ENCODE peak calls at places on chromosomes 11 and 22, in eight cellular contexts. H is endothelial cell, P is nephron progenitor cell, X is A549, R is AG10803, L is heart left ventricle, Q is tibial artery, M is BJ. J is an unnamed sample.

GRCh38 chr22:31490496-31490925 is 869 bp upstream of the EIF4ENIF1 start:
- DNase-seq in L (peak), Q (peak), X (peak), M (peak), P (peak), H (peak), R (peak), J (peak)

GRCh38 chr22:31155425-31155824 is 4.6 kb upstream of the RNF185 start:
- DNase-seq in Q (no peak), M (peak), L (no peak), H (no peak), P (no peak), X (no peak), R (peak), J (peak)

GRCh38 chr11:69213315-69213714 is 57.6 kb downstream of the SMIM38 start:
- DNase-seq in P (no peak), H (no peak), Q (no peak), L (no peak), X (no peak), M (no peak), R (no peak), J (no peak)

GRCh38 chr11:119782673-119783072 is 53.7 kb upstream of the NECTIN1 start:
- DNase-seq in H (no peak), P (no peak), Q (no peak), M (no peak), L (peak), X (no peak), R (peak), J (no peak)

GRCh38 chr11:126288237-126288636 is 5.3 kb downstream of the TIRAP start:
- DNase-seq in X (no peak), R (no peak), Q (no peak), L (no peak), P (no peak), M (no peak), H (no peak), J (no peak)

GRCh38 chr22:33871935-33872334 is 48.3 kb downstream of the LARGE1 start:
- DNase-seq in R (no peak), X (peak), P (no peak), Q (no peak), L (no peak), H (no peak), M (no peak), J (no peak)

GRCh38 chr11:43643898-43644625 is 36.5 kb upstream of the HSD17B12 start:
- DNase-seq in Q (peak), R (peak), P (peak), H (peak), L (peak), X (peak), M (peak), J (peak)

GRCh38 chr22:36331912-36332622 is 55.7 kb downstream of the MYH9 start:
- DNase-seq in P (no peak), M (no peak), R (peak), Q (peak), H (peak), L (peak), X (no peak), J (no peak)

GRCh38 chr11:65373839-65374580 is 8.4 kb downstream of the SLC25A45 start:
- DNase-seq in R (no peak), H (no peak), P (no peak), X (no peak), M (no peak), Q (no peak), L (no peak), J (no peak)

GRCh38 chr11:94658888-94659287 is 91.7 kb downstream of the PIWIL4 start:
- DNase-seq in R (no peak), P (no peak), M (no peak), L (no peak), Q (no peak), H (no peak), X (no peak), J (no peak)

GRCh38 chr11:44931466-44931865 is 19.2 kb downstream of the TP53I11 start:
- DNase-seq in P (no peak), R (no peak), M (no peak), Q (no peak), X (no peak), H (no peak), L (no peak), J (peak)

GRCh38 chr22:17565986-17566687 is 2.8 kb downstream of the SLC25A18 start:
- DNase-seq in P (no peak), L (no peak), X (no peak), Q (no peak), R (no peak), H (no peak), M (no peak), J (no peak)

GRCh38 chr11:117045196-117045595 is 53.0 kb downstream of the SIK3 start:
- DNase-seq in R (peak), Q (no peak), L (no peak), M (peak), P (peak), X (no peak), H (no peak), J (peak)

GRCh38 chr22:47123827-47124442 is 361.5 kb downstream of the TBC1D22A start:
- DNase-seq in X (no peak), P (no peak), R (no peak), H (no peak), L (no peak), M (no peak), Q (no peak), J (no peak)

GRCh38 chr11:14969922-14970323 is 2.2 kb downstream of the CALCA start:
- DNase-seq in M (no peak), P (peak), H (peak), Q (no peak), X (peak), R (no peak), L (no peak), J (peak)

GRCh38 chr11:115636686-115637555 is 132.7 kb upstream of the CADM1 start:
- DNase-seq in R (no peak), P (no peak), L (no peak), X (no peak), M (no peak), H (no peak), Q (no peak), J (no peak)

GRCh38 chr11:11119917-11120316 is 233.1 kb downstream of the CSNK2A3 start:
- DNase-seq in M (no peak), P (no peak), X (no peak), Q (no peak), R (no peak), L (no peak), H (no peak), J (no peak)

GRCh38 chr22:40006641-40007040 is 11.9 kb downstream of the FAM83F start:
- DNase-seq in R (no peak), Q (no peak), H (no peak), M (no peak), P (no peak), X (no peak), L (no peak), J (no peak)

GRCh38 chr11:77191823-77192495 is 63.9 kb downstream of the MYO7A start:
- DNase-seq in R (peak), L (no peak), Q (no peak), H (peak), P (peak), M (no peak), X (peak), J (no peak)

GRCh38 chr11:44964526-44965209 is 14.0 kb upstream of the TP53I11 start:
- DNase-seq in M (no peak), Q (no peak), P (no peak), R (no peak), H (no peak), X (no peak), L (no peak), J (no peak)

GRCh38 chr11:17412488-17413180 is 24.2 kb upstream of the KCNJ11 start:
- DNase-seq in P (no peak), X (peak), H (no peak), L (no peak), M (no peak), R (no peak), Q (no peak), J (no peak)

GRCh38 chr11:63811522-63811921 is 1.7 kb upstream of the SPINDOC start:
- DNase-seq in P (no peak), L (no peak), H (no peak), Q (no peak), M (no peak), R (no peak), X (no peak), J (no peak)

GRCh38 chr22:46178755-46179505 is 28.6 kb downstream of the PPARA start:
- DNase-seq in Q (no peak), X (peak), M (no peak), R (no peak), H (no peak), P (no peak), L (no peak), J (peak)

DNA sequence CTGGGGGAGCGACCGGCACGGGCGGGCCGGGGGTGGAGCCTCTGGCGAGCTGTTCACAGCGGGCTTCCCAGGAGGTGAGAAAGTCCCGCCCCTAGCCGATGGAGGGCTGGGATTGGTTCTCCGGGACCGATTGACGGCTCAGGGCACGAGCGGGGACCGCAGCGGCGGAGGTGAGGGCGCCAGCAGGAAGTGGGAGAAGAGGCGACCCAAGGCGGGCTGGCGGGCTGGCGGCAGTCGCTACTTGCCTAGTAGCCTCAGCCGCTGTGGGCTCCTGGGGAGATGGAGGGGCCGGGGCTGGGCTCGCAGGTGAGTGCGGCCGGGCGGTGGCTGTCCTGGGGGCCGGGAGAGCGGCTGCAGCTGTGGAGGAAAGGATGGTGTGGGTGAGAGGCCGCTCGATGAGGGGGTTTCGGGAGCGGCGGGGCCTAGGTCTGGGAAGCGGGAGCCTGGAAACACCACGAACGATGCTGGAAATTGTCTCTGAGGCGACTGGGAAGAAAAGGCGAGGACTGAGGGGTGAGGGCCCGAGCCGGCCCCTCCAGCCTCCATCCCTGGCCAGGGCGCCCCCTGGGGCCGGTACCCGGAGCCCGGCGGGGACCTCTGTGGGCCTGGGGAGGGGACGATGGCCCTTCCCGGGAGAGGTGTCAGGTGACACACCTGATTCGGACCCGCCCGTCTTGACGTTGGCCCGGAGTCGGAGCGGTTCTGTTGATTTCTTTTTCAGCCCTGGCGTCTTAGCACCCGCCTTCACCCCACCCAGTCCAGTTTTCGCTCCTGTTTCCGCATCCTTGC is at the start of gene ZDHHC13:
- DNase-seq in H (peak), X (peak), R (peak), P (peak), M (peak), L (peak), Q (peak), J (peak)
- TF ChIP-seq CTCF in H (peak), X (peak), R (peak), P (peak), M (peak), L (peak), Q (peak), J (peak)

GRCh38 chr11:62644220-62644619 is 2.2 kb downstream of the GANAB start:
- DNase-seq in X (no peak), P (no peak), R (no peak), M (no peak), Q (no peak), L (no peak), H (no peak), J (no peak)

GRCh38 chr11:62645660-62645933 is 816 bp downstream of the GANAB start:
- DNase-seq in X (no peak), Q (no peak), M (no peak), P (no peak), L (no peak), H (no peak), R (no peak), J (no peak)

GRCh38 chr11:62646825-62647608 is 604 bp upstream of the GANAB start:
- DNase-seq in R (no peak), P (no peak), X (no peak), L (no peak), Q (peak), H (no peak), M (no peak), J (no peak)

GRCh38 chr11:62647609-62648005 is 1.2 kb upstream of the GANAB start:
- DNase-seq in Q (no peak), M (no peak), L (no peak), H (no peak), X (no peak), R (no peak), P (no peak), J (no peak)

DNA sequence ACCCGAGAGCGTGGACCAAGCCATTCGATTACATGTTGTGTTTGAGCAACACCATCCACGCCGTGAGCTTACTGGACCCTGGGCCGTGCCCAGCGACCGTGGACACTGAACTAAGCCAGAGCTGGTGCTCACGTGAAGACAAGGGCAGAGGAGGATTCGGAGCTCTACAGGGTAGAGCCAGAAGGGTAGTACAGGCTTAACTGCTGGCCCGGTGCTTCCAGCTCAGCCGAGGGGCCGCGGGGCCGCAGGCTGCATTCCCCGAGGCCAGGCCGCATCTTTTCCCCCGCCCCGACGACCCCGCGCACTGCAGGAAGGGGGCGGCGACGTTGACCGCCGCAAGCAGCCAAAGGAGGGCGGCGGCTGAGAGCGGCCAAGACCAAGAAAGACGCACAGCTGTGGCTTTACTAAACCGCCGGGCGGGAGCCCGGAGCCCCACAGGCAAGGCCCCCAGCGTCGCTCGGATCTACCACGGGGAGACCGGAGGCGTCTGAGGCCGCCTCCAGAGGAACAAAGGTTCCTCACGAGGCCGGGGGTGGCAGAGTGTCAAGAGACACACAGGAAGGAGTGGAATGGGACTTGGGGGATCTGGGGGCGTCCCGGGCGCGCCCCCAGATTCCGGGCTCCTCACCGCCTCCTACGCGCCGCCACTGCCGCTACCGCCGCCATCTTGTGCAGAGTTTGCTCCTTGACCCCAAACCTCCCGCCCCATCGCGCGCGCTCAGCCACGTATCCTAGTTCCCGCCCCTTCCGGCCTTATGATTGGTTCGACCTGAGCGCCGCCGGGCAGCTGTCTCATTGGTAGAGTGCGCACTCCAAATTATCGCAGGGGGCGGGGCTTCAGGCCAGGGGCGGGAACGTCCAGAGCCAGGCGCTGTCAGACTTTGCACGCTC is at the start of gene GANAB:
- DNase-seq in Q (peak), R (peak), X (peak), P (peak), M (peak), H (peak), L (peak), J (peak)
- TF ChIP-seq CTCF in Q (no peak), R (no peak), X (no peak), P (no peak), M (no peak), H (no peak), L (no peak), J (peak)

GRCh38 chr11:32448232-32448631 is 12.9 kb upstream of the WT1 start:
- DNase-seq in X (peak), L (no peak), Q (no peak), M (no peak), P (no peak), R (no peak), H (peak), J (peak)
- TF ChIP-seq CTCF in X (peak), L (no peak), Q (no peak), M (no peak), P (peak), R (peak), H (no peak), J (peak)

DNA sequence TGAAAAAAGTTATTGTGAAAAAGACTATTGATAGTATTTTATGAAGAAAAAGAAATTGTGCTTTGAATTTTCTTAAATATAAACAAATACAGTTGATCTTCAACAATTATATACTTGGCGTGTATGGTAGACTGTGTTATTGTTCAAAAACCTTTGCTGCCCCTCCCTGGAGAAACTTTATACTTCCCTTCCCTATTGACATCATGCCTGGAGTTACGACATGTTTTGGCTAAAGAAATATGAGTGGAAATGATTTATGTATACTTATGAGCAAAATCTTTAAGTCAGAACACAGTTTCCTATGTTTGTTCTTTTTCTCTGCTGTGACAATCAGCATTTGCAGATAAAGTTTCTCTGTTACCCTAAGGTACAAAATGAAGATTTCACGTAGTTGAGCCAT is 243.8 kb downstream of the TMEM135 start:
- DNase-seq in P (no peak), L (no peak), X (peak), R (peak), Q (no peak), H (no peak), M (no peak), J (peak)
- TF ChIP-seq CTCF in P (no peak), L (peak), X (peak), R (peak), Q (peak), H (no peak), M (no peak), J (peak)

GRCh38 chr22:27937453-27937852 is 18.4 kb upstream of the PITPNB start:
- DNase-seq in L (no peak), X (no peak), R (no peak), M (no peak), P (no peak), H (no peak), Q (no peak), J (peak)
- TF ChIP-seq CTCF in L (no peak), X (no peak), R (peak), M (peak), P (no peak), H (no peak), Q (no peak), J (peak)

GRCh38 chr22:19629720-19630419 is 84.4 kb upstream of the SEPTIN5 start:
- DNase-seq in Q (peak), H (peak), R (peak), L (peak), M (no peak), X (peak), P (peak), J (peak)

GRCh38 chr22:19634206-19634536 is 80.1 kb upstream of the SEPTIN5 start:
- DNase-seq in R (no peak), Q (no peak), L (no peak), P (no peak), M (no peak), X (no peak), H (no peak), J (no peak)

GRCh38 chr22:19632671-19633148 is 81.6 kb upstream of the SEPTIN5 start:
- DNase-seq in Q (no peak), L (no peak), P (no peak), X (no peak), R (no peak), M (no peak), H (no peak), J (no peak)

GRCh38 chr22:19630614-19631013 is 83.7 kb upstream of the SEPTIN5 start:
- DNase-seq in Q (no peak), H (no peak), X (no peak), L (no peak), R (no peak), M (no peak), P (no peak), J (no peak)

DNA sequence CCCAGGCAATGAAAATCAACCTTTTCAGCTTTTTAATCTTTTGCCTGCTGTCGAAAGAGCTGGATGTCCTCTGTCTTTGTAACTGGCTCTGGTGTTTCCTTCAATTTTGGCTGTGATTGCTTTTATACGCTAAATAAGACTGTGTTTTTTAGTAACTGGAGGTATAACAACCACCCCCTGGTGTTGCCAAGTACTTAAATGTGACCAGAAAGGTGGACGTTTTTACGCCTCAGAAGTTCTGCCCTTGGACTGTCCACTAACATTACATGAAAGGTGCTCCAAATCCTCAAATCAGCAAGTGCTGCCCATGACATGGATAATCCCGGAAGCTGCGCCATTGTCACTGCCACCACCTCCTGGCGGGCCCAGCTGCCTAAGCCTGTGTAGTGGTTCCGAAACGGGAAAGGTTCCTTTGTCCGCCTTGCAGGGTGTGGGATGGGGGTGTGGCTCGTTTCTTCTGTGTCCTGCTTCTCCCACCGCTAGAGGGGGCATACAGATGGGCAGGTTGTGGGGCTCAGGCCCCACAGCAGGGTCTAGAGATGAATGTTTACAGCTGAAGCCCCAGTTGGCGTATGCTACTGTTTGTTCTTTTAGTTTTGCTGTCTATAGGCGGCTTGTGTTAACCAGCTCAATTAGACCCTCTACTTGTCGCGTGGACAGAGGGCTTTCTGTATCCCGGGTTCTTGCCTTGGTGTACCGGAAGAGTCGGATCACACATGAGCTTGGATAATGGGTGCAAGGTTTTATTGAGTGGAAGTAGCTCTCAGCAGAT is 82.2 kb upstream of the SEPTIN5 start:
- DNase-seq in X (peak), P (peak), L (no peak), M (no peak), Q (no peak), R (peak), H (peak), J (peak)
- TF ChIP-seq CTCF in X (peak), P (peak), L (peak), M (peak), Q (peak), R (peak), H (peak), J (peak)

DNA sequence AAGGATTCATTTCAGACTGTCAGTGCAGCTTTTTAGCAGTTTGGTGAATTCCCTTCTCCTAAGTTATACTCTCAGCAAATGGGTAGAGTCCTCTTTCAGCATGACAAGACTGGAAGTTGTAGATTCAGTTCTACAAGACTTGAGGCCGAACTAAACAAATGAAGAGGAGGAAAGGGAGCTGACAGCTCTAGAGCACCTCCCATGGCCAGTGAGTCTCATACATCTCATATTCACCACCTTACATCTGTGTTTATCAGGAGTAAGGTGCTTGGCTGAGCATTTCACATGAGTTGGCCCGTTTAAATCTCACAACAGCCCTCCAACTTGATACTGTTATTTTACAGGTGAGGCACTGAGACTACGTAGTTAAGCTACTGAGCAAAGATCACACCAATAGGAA is 30.4 kb downstream of the SEZ6L start:
- DNase-seq in P (no peak), X (no peak), M (no peak), L (no peak), R (no peak), H (no peak), Q (no peak), J (no peak)
- TF ChIP-seq CTCF in P (no peak), X (no peak), M (no peak), L (no peak), R (no peak), H (no peak), Q (no peak), J (no peak)

J was measured in HFFc6.